ENCODE peak calls at places on chromosomes 12 and 14, in five cellular contexts. One of them, this sample, is unnamed.

GRCh38 chr12:80766897-80767296 is 50.2 kb downstream of the MYF5 start:
- DNase-seq in astrocyte: no peak
- DNase-seq in hepatocyte: no peak
- DNase-seq in GM23248: no peak
- DNase-seq in HCT116: no peak
- DNase-seq in this sample: no peak

GRCh38 chr12:24398605-24399004 is 449.1 kb upstream of the SOX5 start:
- DNase-seq in HCT116: no peak
- DNase-seq in GM23248: no peak
- DNase-seq in hepatocyte: no peak
- DNase-seq in astrocyte: no peak
- DNase-seq in this sample: no peak

GRCh38 chr12:29741342-29742241 is 42.1 kb downstream of the TMTC1 start:
- DNase-seq in hepatocyte: no peak
- DNase-seq in HCT116: no peak
- DNase-seq in GM23248: peak
- DNase-seq in astrocyte: peak
- DNase-seq in this sample: no peak

GRCh38 chr14:93619176-93619793 is 169.0 kb downstream of the PRIMA1 start:
- DNase-seq in astrocyte: peak
- DNase-seq in hepatocyte: peak
- DNase-seq in GM23248: peak
- DNase-seq in HCT116: peak
- DNase-seq in this sample: peak

GRCh38 chr14:93964281-93964680 is 12.1 kb downstream of the ASB2 start:
- DNase-seq in astrocyte: no peak
- DNase-seq in hepatocyte: no peak
- DNase-seq in HCT116: no peak
- DNase-seq in GM23248: no peak
- DNase-seq in this sample: no peak

GRCh38 chr14:33435911-33436310 is 497.2 kb downstream of the NPAS3 start:
- DNase-seq in HCT116: no peak
- DNase-seq in GM23248: peak
- DNase-seq in astrocyte: peak
- DNase-seq in hepatocyte: no peak
- DNase-seq in this sample: no peak

GRCh38 chr12:90333939-90334338 is 621.0 kb downstream of the CCER1 start:
- DNase-seq in hepatocyte: no peak
- DNase-seq in GM23248: peak
- DNase-seq in astrocyte: peak
- DNase-seq in HCT116: no peak
- DNase-seq in this sample: no peak

GRCh38 chr12:49187184-49187583 is 1.7 kb downstream of the TUBA1A start:
- DNase-seq in HCT116: no peak
- DNase-seq in astrocyte: peak
- DNase-seq in GM23248: peak
- DNase-seq in hepatocyte: peak
- DNase-seq in this sample: no peak

GRCh38 chr12:84658877-84659276 is 253.7 kb downstream of the SLC6A15 start:
- DNase-seq in astrocyte: no peak
- DNase-seq in GM23248: no peak
- DNase-seq in HCT116: no peak
- DNase-seq in hepatocyte: no peak
- DNase-seq in this sample: no peak

GRCh38 chr12:115569694-115570093 is 707.8 kb downstream of the MED13L start:
- DNase-seq in hepatocyte: no peak
- DNase-seq in HCT116: no peak
- DNase-seq in GM23248: no peak
- DNase-seq in astrocyte: peak
- DNase-seq in this sample: no peak

GRCh38 chr12:49369723-49370145 is 2.5 kb downstream of the SPATS2 start:
- DNase-seq in hepatocyte: peak
- DNase-seq in GM23248: peak
- DNase-seq in HCT116: no peak
- DNase-seq in astrocyte: peak
- DNase-seq in this sample: no peak

GRCh38 chr12:24198070-24198469 is 248.6 kb upstream of the SOX5 start:
- DNase-seq in HCT116: no peak
- DNase-seq in hepatocyte: no peak
- DNase-seq in GM23248: no peak
- DNase-seq in astrocyte: peak
- DNase-seq in this sample: no peak

GRCh38 chr12:4956054-4956453 is 46.3 kb downstream of the KCNA1 start:
- DNase-seq in HCT116: no peak
- DNase-seq in astrocyte: peak
- DNase-seq in GM23248: no peak
- DNase-seq in hepatocyte: no peak
- DNase-seq in this sample: no peak

GRCh38 chr12:52243774-52244614 is 11.0 kb downstream of the KRT7 start:
- DNase-seq in HCT116: no peak
- DNase-seq in GM23248: peak
- DNase-seq in hepatocyte: peak
- DNase-seq in astrocyte: peak
- DNase-seq in this sample: peak

GRCh38 chr14:38721822-38722431 is 381.1 kb downstream of the SEC23A start:
- DNase-seq in hepatocyte: peak
- DNase-seq in HCT116: peak
- DNase-seq in astrocyte: peak
- DNase-seq in GM23248: peak
- DNase-seq in this sample: no peak

GRCh38 chr12:108491256-108491655 is 23.8 kb upstream of the FICD start:
- DNase-seq in HCT116: no peak
- DNase-seq in hepatocyte: no peak
- DNase-seq in astrocyte: no peak
- DNase-seq in GM23248: no peak
- DNase-seq in this sample: no peak
- TF ChIP-seq EZH2 in HCT116: no peak
- TF ChIP-seq EZH2 in hepatocyte: no peak
- TF ChIP-seq EZH2 in astrocyte: no peak
- TF ChIP-seq EZH2 in GM23248: no peak
- TF ChIP-seq EZH2 in this sample: no peak

GRCh38 chr14:92323031-92323915 is at the start of gene SLC24A4:
- DNase-seq in HCT116: no peak
- DNase-seq in GM23248: peak
- DNase-seq in hepatocyte: peak
- DNase-seq in astrocyte: no peak
- DNase-seq in this sample: no peak
- TF ChIP-seq EZH2 in HCT116: no peak
- TF ChIP-seq EZH2 in GM23248: no peak
- TF ChIP-seq EZH2 in hepatocyte: peak
- TF ChIP-seq EZH2 in astrocyte: peak
- TF ChIP-seq EZH2 in this sample: no peak

GRCh38 chr12:98893126-98893525 is 248.0 kb downstream of the APAF1 start:
- DNase-seq in HCT116: no peak
- DNase-seq in GM23248: no peak
- DNase-seq in hepatocyte: no peak
- DNase-seq in astrocyte: no peak
- DNase-seq in this sample: no peak
- TF ChIP-seq EZH2 in HCT116: no peak
- TF ChIP-seq EZH2 in GM23248: no peak
- TF ChIP-seq EZH2 in hepatocyte: no peak
- TF ChIP-seq EZH2 in astrocyte: no peak
- TF ChIP-seq EZH2 in this sample: no peak

GRCh38 chr14:47675489-47676300 is at the start of gene MDGA2:
- DNase-seq in hepatocyte: peak
- DNase-seq in astrocyte: peak
- DNase-seq in GM23248: peak
- DNase-seq in HCT116: no peak
- DNase-seq in this sample: no peak
- TF ChIP-seq EZH2 in hepatocyte: peak
- TF ChIP-seq EZH2 in astrocyte: peak
- TF ChIP-seq EZH2 in GM23248: no peak
- TF ChIP-seq EZH2 in HCT116: no peak
- TF ChIP-seq EZH2 in this sample: no peak

GRCh38 chr14:77028384-77029246 is at the start of gene IRF2BPL:
- DNase-seq in hepatocyte: peak
- DNase-seq in astrocyte: peak
- DNase-seq in HCT116: peak
- DNase-seq in GM23248: peak
- DNase-seq in this sample: peak

GRCh38 chr14:77026930-77027537 is 1.5 kb downstream of the IRF2BPL start:
- DNase-seq in HCT116: no peak
- DNase-seq in astrocyte: no peak
- DNase-seq in GM23248: peak
- DNase-seq in hepatocyte: peak
- DNase-seq in this sample: peak

GRCh38 chr14:77025744-77026165 is 2.8 kb downstream of the IRF2BPL start:
- DNase-seq in GM23248: peak
- DNase-seq in astrocyte: no peak
- DNase-seq in hepatocyte: no peak
- DNase-seq in HCT116: no peak
- DNase-seq in this sample: no peak

GRCh38 chr14:77026166-77026929 is 2.2 kb downstream of the IRF2BPL start:
- DNase-seq in GM23248: peak
- DNase-seq in HCT116: no peak
- DNase-seq in astrocyte: peak
- DNase-seq in hepatocyte: peak
- DNase-seq in this sample: peak

DNA sequence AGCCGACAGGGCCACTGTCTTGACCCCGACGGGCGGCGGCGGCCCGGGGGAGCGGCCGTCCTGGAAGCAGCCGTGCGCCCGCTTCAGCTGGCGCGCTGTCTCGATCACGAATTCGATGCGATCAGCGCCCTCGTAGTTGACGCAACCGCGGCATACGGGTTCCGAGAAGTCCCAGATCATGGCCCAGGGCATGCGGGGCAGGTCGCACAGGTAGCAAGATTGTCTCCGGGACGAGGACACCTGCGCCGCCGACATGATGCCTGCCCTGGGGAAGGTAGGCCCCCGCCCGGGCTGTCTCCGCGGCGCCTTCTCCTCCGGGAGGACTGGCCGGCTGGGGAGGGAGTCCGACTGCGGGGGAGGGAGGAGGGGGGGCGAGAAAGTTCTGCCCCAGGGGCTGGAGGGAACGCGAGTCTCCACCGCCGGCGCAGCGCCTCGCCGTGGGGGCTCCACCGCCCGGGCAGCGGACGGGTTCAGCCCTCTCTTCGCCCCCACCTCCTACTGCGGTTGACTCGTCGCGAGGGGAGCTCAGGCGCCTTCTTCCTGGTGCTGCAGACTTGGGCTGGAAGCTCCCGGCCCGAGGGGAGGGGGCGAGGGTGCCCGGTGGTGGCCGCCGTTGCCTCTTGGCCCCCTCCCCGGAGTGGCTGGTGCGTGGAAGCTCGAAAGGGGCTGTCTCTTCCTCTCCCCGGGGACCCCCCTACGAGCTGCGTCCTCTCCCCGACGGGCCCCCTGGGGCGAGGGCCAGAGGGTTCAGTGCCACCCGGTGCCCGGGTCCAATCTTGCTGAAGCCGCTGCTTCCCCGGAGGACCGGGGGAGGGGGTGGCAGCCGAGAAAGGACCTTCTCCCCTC is 747 bp downstream of the IRF2BPL start:
- DNase-seq in GM23248: peak
- DNase-seq in astrocyte: peak
- DNase-seq in hepatocyte: peak
- DNase-seq in HCT116: no peak
- DNase-seq in this sample: peak
- TF ChIP-seq EZH2 in GM23248: no peak
- TF ChIP-seq EZH2 in astrocyte: no peak
- TF ChIP-seq EZH2 in hepatocyte: no peak
- TF ChIP-seq EZH2 in HCT116: no peak
- TF ChIP-seq EZH2 in this sample: no peak

GRCh38 chr14:75278422-75279152 is at the start of gene FOS:
- DNase-seq in HCT116: peak
- DNase-seq in hepatocyte: peak
- DNase-seq in GM23248: peak
- DNase-seq in astrocyte: peak
- DNase-seq in this sample: peak

GRCh38 chr14:75280448-75280830 is 1.8 kb downstream of the FOS start:
- DNase-seq in GM23248: peak
- DNase-seq in astrocyte: no peak
- DNase-seq in hepatocyte: no peak
- DNase-seq in HCT116: no peak
- DNase-seq in this sample: no peak

GRCh38 chr14:75277796-75278421 is 719 bp upstream of the FOS start:
- DNase-seq in hepatocyte: no peak
- DNase-seq in GM23248: no peak
- DNase-seq in HCT116: no peak
- DNase-seq in astrocyte: no peak
- DNase-seq in this sample: no peak

GRCh38 chr14:75279739-75280447 is 1.3 kb downstream of the FOS start:
- DNase-seq in HCT116: no peak
- DNase-seq in GM23248: peak
- DNase-seq in hepatocyte: peak
- DNase-seq in astrocyte: no peak
- DNase-seq in this sample: no peak

GRCh38 chr14:75279153-75279738 is 618 bp downstream of the FOS start:
- DNase-seq in HCT116: no peak
- DNase-seq in astrocyte: peak
- DNase-seq in GM23248: peak
- DNase-seq in hepatocyte: peak
- DNase-seq in this sample: peak
- TF ChIP-seq EZH2 in HCT116: no peak
- TF ChIP-seq EZH2 in astrocyte: no peak
- TF ChIP-seq EZH2 in GM23248: no peak
- TF ChIP-seq EZH2 in hepatocyte: no peak
- TF ChIP-seq EZH2 in this sample: no peak

GRCh38 chr14:37583358-37584210 is 11.5 kb downstream of the FOXA1 start:
- DNase-seq in GM23248: no peak
- DNase-seq in hepatocyte: peak
- DNase-seq in HCT116: no peak
- DNase-seq in astrocyte: no peak
- DNase-seq in this sample: no peak
- TF ChIP-seq EZH2 in GM23248: no peak
- TF ChIP-seq EZH2 in hepatocyte: no peak
- TF ChIP-seq EZH2 in HCT116: no peak
- TF ChIP-seq EZH2 in astrocyte: peak
- TF ChIP-seq EZH2 in this sample: no peak